ENCODE peak calls at places on chromosomes 2 and 18, in nine cellular contexts. One of them, this sample, is unnamed.

GRCh38 chr2:13413989-13414388 is 697.3 kb downstream of the TRIB2 start:
- DNase-seq in NCI-H2081: peak
- DNase-seq in NCI-H1105 treated with DMSO at 0.1 percent for 48 hours: peak
- DNase-seq in activated CD4-positive, alpha-beta T cell treated with anti-CD3 and anti-CD28 coated beads for 48 hours: no peak
- DNase-seq in fibroblast of mammary gland: no peak
- DNase-seq in RWPE2: no peak
- DNase-seq in kidney glomerular epithelial cell: no peak
- DNase-seq in T-helper 1 cell: no peak
- DNase-seq in activated naive CD8-positive, alpha-beta T cell treated with anti-CD3 and anti-CD28 coated beads, Interleukin-2, amount 50 U/mL, for 16 hours: no peak
- DNase-seq in this sample: no peak

GRCh38 chr2:236696866-236697265 is 127.2 kb downstream of the ACKR3 start:
- DNase-seq in fibroblast of mammary gland: no peak
- DNase-seq in activated CD4-positive, alpha-beta T cell treated with anti-CD3 and anti-CD28 coated beads for 48 hours: no peak
- DNase-seq in NCI-H1105 treated with DMSO at 0.1 percent for 48 hours: no peak
- DNase-seq in kidney glomerular epithelial cell: no peak
- DNase-seq in NCI-H2081: no peak
- DNase-seq in activated naive CD8-positive, alpha-beta T cell treated with anti-CD3 and anti-CD28 coated beads, Interleukin-2, amount 50 U/mL, for 16 hours: no peak
- DNase-seq in RWPE2: no peak
- DNase-seq in T-helper 1 cell: no peak
- DNase-seq in this sample: no peak

GRCh38 chr18:72539861-72540260 is 4.3 kb downstream of the CBLN2 start:
- DNase-seq in kidney glomerular epithelial cell: no peak
- DNase-seq in activated naive CD8-positive, alpha-beta T cell treated with anti-CD3 and anti-CD28 coated beads, Interleukin-2, amount 50 U/mL, for 16 hours: no peak
- DNase-seq in fibroblast of mammary gland: no peak
- DNase-seq in activated CD4-positive, alpha-beta T cell treated with anti-CD3 and anti-CD28 coated beads for 48 hours: no peak
- DNase-seq in NCI-H2081: no peak
- DNase-seq in T-helper 1 cell: no peak
- DNase-seq in RWPE2: no peak
- DNase-seq in NCI-H1105 treated with DMSO at 0.1 percent for 48 hours: no peak
- DNase-seq in this sample: no peak

GRCh38 chr2:208274748-208275147 is 8.7 kb downstream of the PIKFYVE start:
- DNase-seq in kidney glomerular epithelial cell: no peak
- DNase-seq in NCI-H1105 treated with DMSO at 0.1 percent for 48 hours: no peak
- DNase-seq in activated naive CD8-positive, alpha-beta T cell treated with anti-CD3 and anti-CD28 coated beads, Interleukin-2, amount 50 U/mL, for 16 hours: no peak
- DNase-seq in activated CD4-positive, alpha-beta T cell treated with anti-CD3 and anti-CD28 coated beads for 48 hours: no peak
- DNase-seq in NCI-H2081: no peak
- DNase-seq in RWPE2: no peak
- DNase-seq in T-helper 1 cell: no peak
- DNase-seq in fibroblast of mammary gland: no peak
- DNase-seq in this sample: no peak

GRCh38 chr2:24922556-24922955 is 2.5 kb upstream of the ADCY3 start:
- DNase-seq in fibroblast of mammary gland: no peak
- DNase-seq in NCI-H2081: no peak
- DNase-seq in T-helper 1 cell: no peak
- DNase-seq in RWPE2: no peak
- DNase-seq in kidney glomerular epithelial cell: no peak
- DNase-seq in NCI-H1105 treated with DMSO at 0.1 percent for 48 hours: no peak
- DNase-seq in activated naive CD8-positive, alpha-beta T cell treated with anti-CD3 and anti-CD28 coated beads, Interleukin-2, amount 50 U/mL, for 16 hours: no peak
- DNase-seq in activated CD4-positive, alpha-beta T cell treated with anti-CD3 and anti-CD28 coated beads for 48 hours: no peak
- DNase-seq in this sample: no peak

GRCh38 chr2:70367722-70368323 is 66.0 kb upstream of the FAM136A start:
- DNase-seq in RWPE2: no peak
- DNase-seq in activated naive CD8-positive, alpha-beta T cell treated with anti-CD3 and anti-CD28 coated beads, Interleukin-2, amount 50 U/mL, for 16 hours: no peak
- DNase-seq in kidney glomerular epithelial cell: no peak
- DNase-seq in NCI-H2081: no peak
- DNase-seq in NCI-H1105 treated with DMSO at 0.1 percent for 48 hours: peak
- DNase-seq in activated CD4-positive, alpha-beta T cell treated with anti-CD3 and anti-CD28 coated beads for 48 hours: no peak
- DNase-seq in T-helper 1 cell: no peak
- DNase-seq in fibroblast of mammary gland: peak
- DNase-seq in this sample: no peak

GRCh38 chr2:206765242-206766056 is at the start of the genes FASTKD2 and MDH1B:
- DNase-seq in activated naive CD8-positive, alpha-beta T cell treated with anti-CD3 and anti-CD28 coated beads, Interleukin-2, amount 50 U/mL, for 16 hours: peak
- DNase-seq in NCI-H1105 treated with DMSO at 0.1 percent for 48 hours: peak
- DNase-seq in kidney glomerular epithelial cell: peak
- DNase-seq in NCI-H2081: peak
- DNase-seq in activated CD4-positive, alpha-beta T cell treated with anti-CD3 and anti-CD28 coated beads for 48 hours: peak
- DNase-seq in RWPE2: peak
- DNase-seq in fibroblast of mammary gland: peak
- DNase-seq in T-helper 1 cell: peak
- DNase-seq in this sample: peak

GRCh38 chr2:80256396-80257167 is 48.0 kb downstream of the LRRTM1 start:
- DNase-seq in RWPE2: no peak
- DNase-seq in fibroblast of mammary gland: peak
- DNase-seq in kidney glomerular epithelial cell: no peak
- DNase-seq in activated CD4-positive, alpha-beta T cell treated with anti-CD3 and anti-CD28 coated beads for 48 hours: no peak
- DNase-seq in T-helper 1 cell: no peak
- DNase-seq in NCI-H1105 treated with DMSO at 0.1 percent for 48 hours: no peak
- DNase-seq in activated naive CD8-positive, alpha-beta T cell treated with anti-CD3 and anti-CD28 coated beads, Interleukin-2, amount 50 U/mL, for 16 hours: no peak
- DNase-seq in NCI-H2081: no peak
- DNase-seq in this sample: no peak

GRCh38 chr2:67079729-67080128 is 317.4 kb upstream of the ETAA1 start:
- DNase-seq in activated CD4-positive, alpha-beta T cell treated with anti-CD3 and anti-CD28 coated beads for 48 hours: no peak
- DNase-seq in T-helper 1 cell: no peak
- DNase-seq in kidney glomerular epithelial cell: no peak
- DNase-seq in fibroblast of mammary gland: no peak
- DNase-seq in NCI-H2081: no peak
- DNase-seq in RWPE2: no peak
- DNase-seq in NCI-H1105 treated with DMSO at 0.1 percent for 48 hours: no peak
- DNase-seq in activated naive CD8-positive, alpha-beta T cell treated with anti-CD3 and anti-CD28 coated beads, Interleukin-2, amount 50 U/mL, for 16 hours: no peak
- DNase-seq in this sample: no peak

GRCh38 chr18:31223371-31223770 is 60.7 kb upstream of the DSC1 start:
- DNase-seq in activated CD4-positive, alpha-beta T cell treated with anti-CD3 and anti-CD28 coated beads for 48 hours: no peak
- DNase-seq in activated naive CD8-positive, alpha-beta T cell treated with anti-CD3 and anti-CD28 coated beads, Interleukin-2, amount 50 U/mL, for 16 hours: no peak
- DNase-seq in NCI-H1105 treated with DMSO at 0.1 percent for 48 hours: no peak
- DNase-seq in T-helper 1 cell: no peak
- DNase-seq in kidney glomerular epithelial cell: no peak
- DNase-seq in fibroblast of mammary gland: no peak
- DNase-seq in RWPE2: no peak
- DNase-seq in NCI-H2081: no peak
- DNase-seq in this sample: no peak

GRCh38 chr18:51617167-51617566 is 419.7 kb upstream of the MEX3C start:
- DNase-seq in activated CD4-positive, alpha-beta T cell treated with anti-CD3 and anti-CD28 coated beads for 48 hours: no peak
- DNase-seq in kidney glomerular epithelial cell: no peak
- DNase-seq in T-helper 1 cell: no peak
- DNase-seq in RWPE2: peak
- DNase-seq in activated naive CD8-positive, alpha-beta T cell treated with anti-CD3 and anti-CD28 coated beads, Interleukin-2, amount 50 U/mL, for 16 hours: no peak
- DNase-seq in NCI-H1105 treated with DMSO at 0.1 percent for 48 hours: no peak
- DNase-seq in fibroblast of mammary gland: no peak
- DNase-seq in NCI-H2081: no peak
- DNase-seq in this sample: no peak

GRCh38 chr2:157229572-157229971 is 27.9 kb upstream of the GALNT5 start:
- DNase-seq in fibroblast of mammary gland: peak
- DNase-seq in activated CD4-positive, alpha-beta T cell treated with anti-CD3 and anti-CD28 coated beads for 48 hours: no peak
- DNase-seq in activated naive CD8-positive, alpha-beta T cell treated with anti-CD3 and anti-CD28 coated beads, Interleukin-2, amount 50 U/mL, for 16 hours: no peak
- DNase-seq in RWPE2: no peak
- DNase-seq in NCI-H2081: no peak
- DNase-seq in T-helper 1 cell: no peak
- DNase-seq in NCI-H1105 treated with DMSO at 0.1 percent for 48 hours: no peak
- DNase-seq in kidney glomerular epithelial cell: no peak
- DNase-seq in this sample: no peak

GRCh38 chr2:188984680-188985079 is 10.5 kb downstream of the COL3A1 start:
- DNase-seq in kidney glomerular epithelial cell: no peak
- DNase-seq in RWPE2: no peak
- DNase-seq in T-helper 1 cell: no peak
- DNase-seq in fibroblast of mammary gland: peak
- DNase-seq in NCI-H1105 treated with DMSO at 0.1 percent for 48 hours: no peak
- DNase-seq in activated naive CD8-positive, alpha-beta T cell treated with anti-CD3 and anti-CD28 coated beads, Interleukin-2, amount 50 U/mL, for 16 hours: no peak
- DNase-seq in activated CD4-positive, alpha-beta T cell treated with anti-CD3 and anti-CD28 coated beads for 48 hours: no peak
- DNase-seq in NCI-H2081: no peak
- DNase-seq in this sample: no peak

GRCh38 chr2:165348441-165348840 is 109.2 kb downstream of the SCN2A start:
- DNase-seq in kidney glomerular epithelial cell: no peak
- DNase-seq in activated naive CD8-positive, alpha-beta T cell treated with anti-CD3 and anti-CD28 coated beads, Interleukin-2, amount 50 U/mL, for 16 hours: no peak
- DNase-seq in RWPE2: no peak
- DNase-seq in NCI-H1105 treated with DMSO at 0.1 percent for 48 hours: no peak
- DNase-seq in NCI-H2081: no peak
- DNase-seq in fibroblast of mammary gland: no peak
- DNase-seq in T-helper 1 cell: no peak
- DNase-seq in activated CD4-positive, alpha-beta T cell treated with anti-CD3 and anti-CD28 coated beads for 48 hours: no peak
- DNase-seq in this sample: no peak

GRCh38 chr2:179017958-179018357 is 32.0 kb downstream of the CCDC141 start:
- DNase-seq in fibroblast of mammary gland: no peak
- DNase-seq in kidney glomerular epithelial cell: no peak
- DNase-seq in activated naive CD8-positive, alpha-beta T cell treated with anti-CD3 and anti-CD28 coated beads, Interleukin-2, amount 50 U/mL, for 16 hours: no peak
- DNase-seq in NCI-H1105 treated with DMSO at 0.1 percent for 48 hours: no peak
- DNase-seq in activated CD4-positive, alpha-beta T cell treated with anti-CD3 and anti-CD28 coated beads for 48 hours: no peak
- DNase-seq in NCI-H2081: no peak
- DNase-seq in RWPE2: no peak
- DNase-seq in T-helper 1 cell: no peak
- DNase-seq in this sample: no peak

GRCh38 chr18:44518666-44519065 is 162.0 kb upstream of the SETBP1 start:
- DNase-seq in NCI-H2081: no peak
- DNase-seq in fibroblast of mammary gland: peak
- DNase-seq in activated CD4-positive, alpha-beta T cell treated with anti-CD3 and anti-CD28 coated beads for 48 hours: no peak
- DNase-seq in kidney glomerular epithelial cell: no peak
- DNase-seq in T-helper 1 cell: no peak
- DNase-seq in activated naive CD8-positive, alpha-beta T cell treated with anti-CD3 and anti-CD28 coated beads, Interleukin-2, amount 50 U/mL, for 16 hours: no peak
- DNase-seq in RWPE2: no peak
- DNase-seq in NCI-H1105 treated with DMSO at 0.1 percent for 48 hours: no peak
- DNase-seq in this sample: no peak

GRCh38 chr18:60861575-60861974 is 471.7 kb upstream of the CDH20 start:
- DNase-seq in kidney glomerular epithelial cell: peak
- DNase-seq in fibroblast of mammary gland: no peak
- DNase-seq in RWPE2: no peak
- DNase-seq in activated naive CD8-positive, alpha-beta T cell treated with anti-CD3 and anti-CD28 coated beads, Interleukin-2, amount 50 U/mL, for 16 hours: no peak
- DNase-seq in NCI-H1105 treated with DMSO at 0.1 percent for 48 hours: no peak
- DNase-seq in activated CD4-positive, alpha-beta T cell treated with anti-CD3 and anti-CD28 coated beads for 48 hours: no peak
- DNase-seq in NCI-H2081: no peak
- DNase-seq in T-helper 1 cell: no peak
- DNase-seq in this sample: no peak

GRCh38 chr18:79732721-79733025 is 53.1 kb downstream of the CTDP1 start:
- DNase-seq in kidney glomerular epithelial cell: no peak
- DNase-seq in activated CD4-positive, alpha-beta T cell treated with anti-CD3 and anti-CD28 coated beads for 48 hours: no peak
- DNase-seq in activated naive CD8-positive, alpha-beta T cell treated with anti-CD3 and anti-CD28 coated beads, Interleukin-2, amount 50 U/mL, for 16 hours: no peak
- DNase-seq in NCI-H2081: no peak
- DNase-seq in T-helper 1 cell: no peak
- DNase-seq in fibroblast of mammary gland: no peak
- DNase-seq in RWPE2: no peak
- DNase-seq in NCI-H1105 treated with DMSO at 0.1 percent for 48 hours: no peak
- DNase-seq in this sample: no peak